ENCODE peak calls at places on chromosomes 4 and X, in ten cellular contexts. P is amniotic stem cell; B is esophagus squamous epithelium; M is hypothalamus; U is stimulated activated CD4-positive, alpha-beta T cell treated with anti-CD3 and anti-CD28 coated beads, Interleukin-1b, Interleukin-23, amount 100 ng/mL, for 24 hours; A is psoas muscle; Z is stimulated activated naive B cell treated with anti-CD40 and anti-IgM and Interleukin-4, amounts not matched to agents 10 μg/mL and 1 μg/mL and 100 μg/mL, for 72 hours; H is DND-41; N is T-helper 2 cell; F is GM12864. O is an unnamed sample.

GRCh38 chr4:123651127-123651526 is 254.5 kb downstream of the SPRY1 start:
- DNase-seq in U (no peak), H (no peak), M (no peak), N (no peak), F (no peak), Z (no peak), P (no peak), A (no peak), B (no peak), O (no peak)

GRCh38 chr4:10527438-10527837 is 70.2 kb upstream of the ZNF518B start:
- DNase-seq in F (no peak), U (no peak), M (no peak), N (no peak), B (no peak), P (no peak), A (no peak), Z (no peak), H (no peak), O (no peak)

GRCh38 chr4:751676-752075 is 46.0 kb downstream of the PCGF3 start:
- DNase-seq in A (no peak), F (no peak), H (no peak), B (no peak), Z (no peak), M (peak; percentile 44), N (no peak), U (no peak), P (no peak), O (no peak)

GRCh38 chrX:106752101-106752678 is 25.7 kb downstream of the RNF128 start:
- DNase-seq in N (no peak), P (no peak), U (no peak), H (no peak), M (no peak), B (no peak), F (no peak), Z (no peak), A (no peak), O (no peak)

GRCh38 chr4:137819964-137820383 is 287.7 kb upstream of the PCDH18 start:
- DNase-seq in N (no peak), U (no peak), M (no peak), P (peak; percentile 41), Z (no peak), B (no peak), F (peak; percentile 5), A (no peak), H (peak; percentile 17), O (peak; percentile 24)

GRCh38 chrX:150913511-150913910 is 15.0 kb upstream of the CD99L2 start:
- DNase-seq in P (peak; percentile 13), H (no peak), A (no peak), U (no peak), F (no peak), Z (no peak), M (no peak), B (no peak), N (no peak), O (peak; percentile 50)

GRCh38 chrX:850471-850916 is 219.9 kb downstream of the SHOX start:
- DNase-seq in A (no peak), P (no peak), M (no peak), F (no peak), N (no peak), U (no peak), H (no peak), B (no peak), Z (no peak), O (no peak)

GRCh38 chr4:114267976-114268375 is 288.5 kb upstream of the ARSJ start:
- DNase-seq in H (no peak), U (no peak), Z (no peak), B (no peak), F (no peak), N (no peak), P (no peak), M (no peak), A (no peak), O (no peak)

GRCh38 chr4:113468165-113469022 is 293.1 kb downstream of the CAMK2D start:
- DNase-seq in N (no peak), M (peak; percentile 72), U (no peak), F (no peak), A (peak; percentile 78), P (peak; percentile 97), B (peak; percentile 1), H (no peak), Z (no peak), O (peak; percentile 97)

GRCh38 chr4:6855692-6856297 is 53.8 kb upstream of the TBC1D14 start:
- DNase-seq in Z (peak; percentile 16), P (peak; percentile 50), F (peak; percentile 85), B (no peak), M (no peak), A (no peak), H (no peak), N (no peak), U (no peak), O (peak; percentile 60)

GRCh38 chr4:37639551-37640293 is 46.5 kb downstream of the RELL1 start:
- DNase-seq in P (no peak), U (no peak), F (no peak), M (no peak), B (no peak), H (no peak), A (no peak), Z (no peak), N (no peak), O (no peak)

GRCh38 chrX:151713859-151714258 is 2.0 kb upstream of the FATE1 start:
- DNase-seq in Z (no peak), P (no peak), F (no peak), U (no peak), A (no peak), M (no peak), N (no peak), B (no peak), H (peak; percentile 29), O (no peak)

GRCh38 chr4:113411496-113411938 is 350.0 kb downstream of the CAMK2D start:
- DNase-seq in A (no peak), H (no peak), B (no peak), Z (no peak), N (no peak), P (peak; percentile 11), M (no peak), U (no peak), F (no peak), O (peak; percentile 39)

GRCh38 chr4:945274-946102 is 13.2 kb downstream of the TMEM175 start:
- DNase-seq in N (no peak), H (no peak), Z (no peak), F (no peak), U (no peak), P (no peak), M (no peak), A (no peak), B (no peak), O (no peak)

GRCh38 chr4:135917016-135917415 is 1615.3 kb downstream of the PCDH18 start:
- DNase-seq in A (no peak), P (peak; percentile 18), U (no peak), N (no peak), M (no peak), F (no peak), Z (no peak), B (no peak), H (no peak), O (no peak)

GRCh38 chr4:31657859-31658258 is 937.7 kb downstream of the PCDH7 start:
- DNase-seq in A (no peak), P (peak; percentile 17), Z (no peak), N (no peak), H (no peak), B (no peak), U (no peak), M (no peak), F (no peak), O (no peak)

GRCh38 chrX:129945131-129945530 is 37.3 kb upstream of the BCORL1 start:
- DNase-seq in F (no peak), N (no peak), M (no peak), P (no peak), A (no peak), Z (no peak), B (no peak), H (no peak), U (no peak), O (no peak)

O was measured in HFF-Myc.